ENCODE peak calls at places on chromosomes 6 and 20, in seven cellular contexts. One of them, this sample, is unnamed.

GRCh38 chr6:73375216-73375615 is 5.5 kb upstream of the OOEP start:
- DNase-seq in NCI-H524: no peak
- DNase-seq in GM04503: no peak
- DNase-seq in GF-D8: no peak
- DNase-seq in tibial nerve: no peak
- DNase-seq in GM12865: no peak
- DNase-seq in uterus: no peak
- DNase-seq in this sample: no peak

GRCh38 chr6:168860341-168860740 is 393.3 kb downstream of the THBS2 start:
- DNase-seq in NCI-H524: no peak
- DNase-seq in GM04503: no peak
- DNase-seq in GF-D8: no peak
- DNase-seq in tibial nerve: no peak
- DNase-seq in GM12865: no peak
- DNase-seq in uterus: no peak
- DNase-seq in this sample: no peak

GRCh38 chr6:30556714-30556963 is 350 bp upstream of the GNL1 start:
- DNase-seq in NCI-H524: peak
- DNase-seq in GM04503: no peak
- DNase-seq in GF-D8: no peak
- DNase-seq in tibial nerve: peak
- DNase-seq in GM12865: peak
- DNase-seq in uterus: peak
- DNase-seq in this sample: peak

GRCh38 chr6:503610-504362 is 112.2 kb downstream of the IRF4 start:
- DNase-seq in NCI-H524: no peak
- DNase-seq in GM04503: no peak
- DNase-seq in GF-D8: no peak
- DNase-seq in tibial nerve: no peak
- DNase-seq in GM12865: no peak
- DNase-seq in uterus: no peak
- DNase-seq in this sample: no peak

GRCh38 chr6:4167833-4168232 is 32.5 kb upstream of the ECI2 start:
- DNase-seq in NCI-H524: no peak
- DNase-seq in GM04503: no peak
- DNase-seq in GF-D8: no peak
- DNase-seq in tibial nerve: no peak
- DNase-seq in GM12865: no peak
- DNase-seq in uterus: no peak
- DNase-seq in this sample: no peak

GRCh38 chr20:5877128-5877527 is 73.2 kb downstream of the TRMT6 start:
- DNase-seq in NCI-H524: no peak
- DNase-seq in GM04503: no peak
- DNase-seq in GF-D8: no peak
- DNase-seq in tibial nerve: no peak
- DNase-seq in GM12865: no peak
- DNase-seq in uterus: no peak
- DNase-seq in this sample: no peak

GRCh38 chr6:45378324-45378926 is 691 bp upstream of the SUPT3H start:
- DNase-seq in NCI-H524: no peak
- DNase-seq in GM04503: no peak
- DNase-seq in GF-D8: no peak
- DNase-seq in tibial nerve: no peak
- DNase-seq in GM12865: peak
- DNase-seq in uterus: no peak
- DNase-seq in this sample: peak

GRCh38 chr20:44118185-44119034 is 68.6 kb downstream of the JPH2 start:
- DNase-seq in NCI-H524: no peak
- DNase-seq in GM04503: no peak
- DNase-seq in GF-D8: no peak
- DNase-seq in tibial nerve: no peak
- DNase-seq in GM12865: no peak
- DNase-seq in uterus: no peak
- DNase-seq in this sample: no peak

GRCh38 chr20:58439974-58440767 is 51.1 kb downstream of the VAPB start:
- DNase-seq in NCI-H524: no peak
- DNase-seq in GM04503: no peak
- DNase-seq in GF-D8: no peak
- DNase-seq in tibial nerve: no peak
- DNase-seq in GM12865: no peak
- DNase-seq in uterus: no peak
- DNase-seq in this sample: no peak

GRCh38 chr6:2378046-2378657 is 132.7 kb upstream of the GMDS start:
- DNase-seq in NCI-H524: no peak
- DNase-seq in GM04503: no peak
- DNase-seq in GF-D8: no peak
- DNase-seq in tibial nerve: no peak
- DNase-seq in GM12865: no peak
- DNase-seq in uterus: no peak
- DNase-seq in this sample: no peak

GRCh38 chr20:7775072-7775471 is 165.2 kb downstream of the HAO1 start:
- DNase-seq in NCI-H524: no peak
- DNase-seq in GM04503: peak
- DNase-seq in GF-D8: no peak
- DNase-seq in tibial nerve: no peak
- DNase-seq in GM12865: no peak
- DNase-seq in uterus: no peak
- DNase-seq in this sample: no peak

GRCh38 chr6:145863988-145864616 is 49.5 kb upstream of the FBXO30 start:
- DNase-seq in NCI-H524: no peak
- DNase-seq in GM04503: no peak
- DNase-seq in GF-D8: no peak
- DNase-seq in tibial nerve: no peak
- DNase-seq in GM12865: peak
- DNase-seq in uterus: no peak
- DNase-seq in this sample: no peak

GRCh38 chr20:56604690-56605089 is 24.4 kb upstream of the TFAP2C start:
- DNase-seq in NCI-H524: no peak
- DNase-seq in GM04503: no peak
- DNase-seq in GF-D8: no peak
- DNase-seq in tibial nerve: no peak
- DNase-seq in GM12865: no peak
- DNase-seq in uterus: no peak
- DNase-seq in this sample: no peak

GRCh38 chr6:134593442-134593841 is 275.5 kb upstream of the SGK1 start:
- DNase-seq in NCI-H524: no peak
- DNase-seq in GM04503: no peak
- DNase-seq in GF-D8: no peak
- DNase-seq in tibial nerve: no peak
- DNase-seq in GM12865: no peak
- DNase-seq in uterus: no peak
- DNase-seq in this sample: no peak

GRCh38 chr6:51398064-51398740 is 579.5 kb downstream of the TFAP2B start:
- DNase-seq in NCI-H524: no peak
- DNase-seq in GM04503: no peak
- DNase-seq in GF-D8: no peak
- DNase-seq in tibial nerve: no peak
- DNase-seq in GM12865: peak
- DNase-seq in uterus: no peak
- DNase-seq in this sample: no peak

GRCh38 chr20:64137598-64138031 is 26.6 kb upstream of the MYT1 start:
- DNase-seq in NCI-H524: no peak
- DNase-seq in GM04503: no peak
- DNase-seq in GF-D8: no peak
- DNase-seq in tibial nerve: no peak
- DNase-seq in GM12865: no peak
- DNase-seq in uterus: no peak
- DNase-seq in this sample: no peak

GRCh38 chr6:22631101-22631500 is 61.7 kb downstream of the HDGFL1 start:
- DNase-seq in NCI-H524: no peak
- DNase-seq in GM04503: no peak
- DNase-seq in GF-D8: no peak
- DNase-seq in tibial nerve: no peak
- DNase-seq in GM12865: peak
- DNase-seq in uterus: peak
- DNase-seq in this sample: no peak

GRCh38 chr6:10033223-10033829 is 381.5 kb downstream of the TFAP2A start:
- DNase-seq in NCI-H524: no peak
- DNase-seq in GM04503: no peak
- DNase-seq in GF-D8: no peak
- DNase-seq in tibial nerve: no peak
- DNase-seq in GM12865: no peak
- DNase-seq in uterus: no peak
- DNase-seq in this sample: no peak

GRCh38 chr6:53984163-53984562 is 127.1 kb upstream of the MLIP start:
- DNase-seq in NCI-H524: no peak
- DNase-seq in GM04503: peak
- DNase-seq in GF-D8: no peak
- DNase-seq in tibial nerve: no peak
- DNase-seq in GM12865: no peak
- DNase-seq in uterus: no peak
- DNase-seq in this sample: no peak

GRCh38 chr6:48835421-48835958 is 627.6 kb downstream of the MMUT start:
- DNase-seq in NCI-H524: no peak
- DNase-seq in GM04503: no peak
- DNase-seq in GF-D8: no peak
- DNase-seq in tibial nerve: no peak
- DNase-seq in GM12865: peak
- DNase-seq in uterus: no peak
- DNase-seq in this sample: no peak

GRCh38 chr6:6593876-6594275 is 5.4 kb downstream of the LY86 start:
- DNase-seq in NCI-H524: no peak
- DNase-seq in GM04503: no peak
- DNase-seq in GF-D8: no peak
- DNase-seq in tibial nerve: no peak
- DNase-seq in GM12865: no peak
- DNase-seq in uterus: no peak
- DNase-seq in this sample: no peak

GRCh38 chr6:136113736-136114173 is 136.4 kb downstream of the MTFR2 start:
- DNase-seq in NCI-H524: peak
- DNase-seq in GM04503: peak
- DNase-seq in GF-D8: peak
- DNase-seq in tibial nerve: peak
- DNase-seq in GM12865: no peak
- DNase-seq in uterus: peak
- DNase-seq in this sample: no peak

GRCh38 chr20:3786126-3786484 is 435 bp downstream of the CENPB start:
- DNase-seq in NCI-H524: no peak
- DNase-seq in GM04503: no peak
- DNase-seq in GF-D8: no peak
- DNase-seq in tibial nerve: no peak
- DNase-seq in GM12865: peak
- DNase-seq in uterus: no peak
- DNase-seq in this sample: peak

GRCh38 chr20:17871861-17872260 is 96.7 kb downstream of the SNX5 start:
- DNase-seq in NCI-H524: no peak
- DNase-seq in GM04503: no peak
- DNase-seq in GF-D8: no peak
- DNase-seq in tibial nerve: no peak
- DNase-seq in GM12865: no peak
- DNase-seq in uterus: no peak
- DNase-seq in this sample: no peak

GRCh38 chr20:45044084-45044573 is 56.8 kb downstream of the KCNS1 start:
- DNase-seq in NCI-H524: peak
- DNase-seq in GM04503: no peak
- DNase-seq in GF-D8: peak
- DNase-seq in tibial nerve: peak
- DNase-seq in GM12865: peak
- DNase-seq in uterus: no peak
- DNase-seq in this sample: peak

GRCh38 chr20:48813930-48814546 is 13.8 kb downstream of the PREX1 start:
- DNase-seq in NCI-H524: no peak
- DNase-seq in GM04503: no peak
- DNase-seq in GF-D8: no peak
- DNase-seq in tibial nerve: no peak
- DNase-seq in GM12865: no peak
- DNase-seq in uterus: no peak
- DNase-seq in this sample: no peak

GRCh38 chr20:22389836-22390542 is 194.4 kb downstream of the FOXA2 start:
- DNase-seq in NCI-H524: no peak
- DNase-seq in GM04503: no peak
- DNase-seq in GF-D8: no peak
- DNase-seq in tibial nerve: no peak
- DNase-seq in GM12865: no peak
- DNase-seq in uterus: no peak
- DNase-seq in this sample: no peak

GRCh38 chr20:29497261-29497671 is 1760.2 kb upstream of the DEFB115 start:
- DNase-seq in NCI-H524: peak
- DNase-seq in GM04503: no peak
- DNase-seq in GF-D8: no peak
- DNase-seq in tibial nerve: peak
- DNase-seq in GM12865: peak
- DNase-seq in uterus: no peak
- DNase-seq in this sample: no peak

GRCh38 chr6:12164508-12164770 is 125.7 kb upstream of the EDN1 start:
- DNase-seq in NCI-H524: no peak
- DNase-seq in GM04503: no peak
- DNase-seq in GF-D8: no peak
- DNase-seq in tibial nerve: no peak
- DNase-seq in GM12865: no peak
- DNase-seq in uterus: no peak
- DNase-seq in this sample: no peak

GRCh38 chr6:106612956-106613516 is 16.3 kb downstream of the RTN4IP1 start:
- DNase-seq in NCI-H524: no peak
- DNase-seq in GM04503: no peak
- DNase-seq in GF-D8: no peak
- DNase-seq in tibial nerve: no peak
- DNase-seq in GM12865: no peak
- DNase-seq in uterus: no peak
- DNase-seq in this sample: peak

GRCh38 chr6:100257661-100258395 is 206.9 kb downstream of the SIM1 start:
- DNase-seq in NCI-H524: no peak
- DNase-seq in GM04503: no peak
- DNase-seq in GF-D8: no peak
- DNase-seq in tibial nerve: no peak
- DNase-seq in GM12865: peak
- DNase-seq in uterus: no peak
- DNase-seq in this sample: no peak

GRCh38 chr6:142635130-142635529 is 309.8 kb downstream of the HIVEP2 start:
- DNase-seq in NCI-H524: no peak
- DNase-seq in GM04503: no peak
- DNase-seq in GF-D8: no peak
- DNase-seq in tibial nerve: no peak
- DNase-seq in GM12865: no peak
- DNase-seq in uterus: no peak
- DNase-seq in this sample: no peak

GRCh38 chr20:35878113-35878620 is 76.1 kb downstream of the SCAND1 start:
- DNase-seq in NCI-H524: no peak
- DNase-seq in GM04503: no peak
- DNase-seq in GF-D8: no peak
- DNase-seq in tibial nerve: no peak
- DNase-seq in GM12865: no peak
- DNase-seq in uterus: no peak
- DNase-seq in this sample: no peak

GRCh38 chr20:2873747-2874041 is 413 bp downstream of the PTPRA start:
- DNase-seq in NCI-H524: peak
- DNase-seq in GM04503: no peak
- DNase-seq in GF-D8: no peak
- DNase-seq in tibial nerve: no peak
- DNase-seq in GM12865: peak
- DNase-seq in uterus: peak
- DNase-seq in this sample: no peak

GRCh38 chr20:57264908-57265648 is 1.4 kb downstream of the BMP7 start:
- DNase-seq in NCI-H524: no peak
- DNase-seq in GM04503: no peak
- DNase-seq in GF-D8: no peak
- DNase-seq in tibial nerve: no peak
- DNase-seq in GM12865: no peak
- DNase-seq in uterus: no peak
- DNase-seq in this sample: no peak

GRCh38 chr20:5372371-5372770 is 55.6 kb upstream of the PROKR2 start:
- DNase-seq in NCI-H524: no peak
- DNase-seq in GM04503: no peak
- DNase-seq in GF-D8: no peak
- DNase-seq in tibial nerve: no peak
- DNase-seq in GM12865: no peak
- DNase-seq in uterus: no peak
- DNase-seq in this sample: no peak

This sample was measured in CD4-positive, CD25-positive, alpha-beta regulatory T cell.